ENCODE peak calls at places on chromosomes 11 and 22, in eight cellular contexts. V is lower lobe of right lung; S is heart left ventricle; Q is WERI-Rb-1; Y is tibial nerve; L is neural progenitor cell; U is naive thymus-derived CD4-positive, alpha-beta T cell; M is breast epithelium. T is an unnamed sample. For H3K36me3 and H3K27me3, the result is how much of the 10 kb centered on the place peaks cover.

GRCh38 chr11:28110839-28111235 is 2.6 kb downstream of the METTL15 start:
- DNase-seq in V (no peak), S (no peak), Q (no peak), Y (no peak), L (no peak), U (no peak), M (no peak), T (peak)

GRCh38 chr11:35852056-35852455 is 91.8 kb upstream of the LDLRAD3 start:
- DNase-seq in V (no peak), S (peak), Q (peak), Y (peak), L (no peak), U (no peak), M (no peak), T (no peak)

GRCh38 chr22:49212002-49212401 is 615.7 kb downstream of the BRD1 start:
- DNase-seq in V (peak), S (no peak), Q (no peak), Y (no peak), L (no peak), U (no peak), M (no peak), T (no peak)

GRCh38 chr11:8681837-8682218 is 637 bp downstream of the TRIM66 start:
- DNase-seq in V (no peak), S (no peak), Q (no peak), Y (no peak), L (no peak), U (no peak), M (no peak), T (peak)

GRCh38 chr22:33057363-33057995 is 702 bp downstream of the SYN3 start:
- DNase-seq in V (no peak), S (no peak), Q (no peak), Y (no peak), L (peak), U (no peak), M (no peak), T (no peak)

GRCh38 chr11:67644472-67645418 is 5.2 kb upstream of the TBX10 start:
- DNase-seq in V (no peak), S (no peak), Q (no peak), Y (no peak), L (no peak), U (no peak), M (no peak), T (no peak)

GRCh38 chr22:20312396-20313191 is 7.3 kb downstream of the DGCR6L start:
- DNase-seq in V (peak), S (no peak), Q (no peak), Y (no peak), L (peak), U (no peak), M (peak), T (no peak)

GRCh38 chr11:3178349-3178748 is 13.2 kb upstream of the OSBPL5 start:
- DNase-seq in V (no peak), S (no peak), Q (no peak), Y (no peak), L (no peak), U (no peak), M (no peak), T (peak)

GRCh38 chr11:78542007-78542406 is 32.7 kb downstream of the NARS2 start:
- DNase-seq in V (no peak), S (no peak), Q (no peak), Y (no peak), L (no peak), U (no peak), M (no peak), T (no peak)

GRCh38 chr22:48934446-48934845 is 893.2 kb downstream of the BRD1 start:
- DNase-seq in V (no peak), S (no peak), Q (no peak), Y (no peak), L (no peak), U (no peak), M (no peak), T (no peak)

GRCh38 chr11:35794850-35795249 is 132.3 kb downstream of the TRIM44 start:
- DNase-seq in V (no peak), S (no peak), Q (no peak), Y (no peak), L (no peak), U (no peak), M (no peak), T (peak)

GRCh38 chr11:46248270-46249102 is 29.0 kb upstream of the CREB3L1 start:
- DNase-seq in V (no peak), S (no peak), Q (no peak), Y (no peak), L (no peak), U (no peak), M (no peak), T (peak)

GRCh38 chr11:46435679-46436078 is 44.1 kb upstream of the CHRM4 start:
- DNase-seq in V (no peak), S (no peak), Q (no peak), Y (no peak), L (no peak), U (no peak), M (no peak), T (no peak)

GRCh38 chr22:19897726-19898515 is 43.2 kb upstream of the GNB1L start:
- DNase-seq in V (no peak), S (no peak), Q (no peak), Y (no peak), L (no peak), U (no peak), M (no peak), T (no peak)

GRCh38 chr11:117220999-117221774 is 10.7 kb downstream of the PCSK7 start:
- DNase-seq in V (no peak), S (peak), Q (no peak), Y (no peak), L (no peak), U (no peak), M (peak), T (no peak)

GRCh38 chr22:23240639-23241389 is 60.5 kb downstream of the BCR start:
- DNase-seq in V (no peak), S (no peak), Q (peak), Y (no peak), L (peak), U (no peak), M (no peak), T (peak)

GRCh38 chr11:132115454-132115853 is 745.0 kb downstream of the NTM start:
- DNase-seq in V (no peak), S (no peak), Q (no peak), Y (no peak), L (no peak), U (no peak), M (no peak), T (peak)

GRCh38 chr11:95686265-95686664 is 103.3 kb downstream of the FAM76B start:
- DNase-seq in V (no peak), S (no peak), Q (no peak), Y (no peak), L (no peak), U (no peak), M (no peak), T (no peak)

GRCh38 chr22:28514314-28514713 is 165.3 kb downstream of the TTC28 start:
- DNase-seq in V (no peak), S (no peak), Q (no peak), Y (peak), L (no peak), U (no peak), M (no peak), T (no peak)

GRCh38 chr11:66932543-66932942 is 25.6 kb downstream of the PC start:
- DNase-seq in V (no peak), S (no peak), Q (no peak), Y (no peak), L (no peak), U (no peak), M (no peak), T (no peak)

GRCh38 chr11:131145806-131146205 is 224.6 kb upstream of the NTM start:
- DNase-seq in V (no peak), S (no peak), Q (peak), Y (no peak), L (no peak), U (no peak), M (no peak), T (no peak)

GRCh38 chr11:134630896-134631295 is 218.9 kb upstream of the B3GAT1 start:
- DNase-seq in V (no peak), S (no peak), Q (no peak), Y (no peak), L (no peak), U (no peak), M (no peak), T (no peak)

GRCh38 chr22:19559324-19559811 is 35.2 kb upstream of the CLDN5 start:
- DNase-seq in V (no peak), S (no peak), Q (no peak), Y (no peak), L (no peak), U (no peak), M (no peak), T (peak)

GRCh38 chr22:22480940-22481339 is 27.6 kb downstream of the ZNF280B start:
- DNase-seq in V (no peak), S (no peak), Q (no peak), Y (no peak), L (no peak), U (no peak), M (no peak), T (no peak)

GRCh38 chr11:78202733-78203167 is 14.0 kb downstream of the USP35 start:
- DNase-seq in V (peak), S (no peak), Q (no peak), Y (no peak), L (no peak), U (peak), M (no peak), T (no peak)

GRCh38 chr11:12167098-12167999 is 57.0 kb downstream of the MICAL2 start:
- DNase-seq in V (no peak), S (peak), Q (no peak), Y (no peak), L (no peak), U (no peak), M (no peak), T (peak)

DNA sequence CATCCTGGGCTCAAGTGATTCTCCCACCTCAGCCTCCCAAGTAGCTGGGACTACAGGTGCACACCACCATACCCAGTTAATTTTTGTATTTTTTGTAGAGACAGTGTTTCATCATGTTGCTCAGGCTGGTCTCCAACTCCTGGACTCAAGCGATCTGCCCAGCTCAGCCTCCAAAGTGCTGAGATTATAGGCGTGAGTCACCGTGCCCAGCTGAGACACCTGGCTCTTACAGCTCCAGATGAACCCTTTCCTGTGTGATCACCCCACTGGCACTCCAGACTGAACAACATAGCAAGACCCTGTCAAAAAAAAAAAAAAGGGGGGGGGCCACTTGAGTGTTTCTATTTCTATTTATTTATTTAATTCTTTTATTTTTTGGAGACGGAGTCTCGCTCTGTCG is 1.0 kb upstream of the ADSL start:
- DNase-seq in V (no peak), S (no peak), Q (no peak), Y (no peak), L (no peak), U (no peak), M (no peak), T (peak)
- H3K4me3 ChIP-seq in V (peak), S (peak), Q (peak), Y (peak), L (peak), U (no peak), M (peak), T (no peak)

GRCh38 chr22:46352276-46352675 is 16.8 kb downstream of the TRMU start:
- DNase-seq in V (peak), S (no peak), Q (no peak), Y (no peak), L (no peak), U (no peak), M (no peak), T (no peak)
- H3K36me3 ChIP-seq in V (half or more), S (half or more), Q (half or more), Y (under half), L (under half), U (half or more), M (under half), T (half or more)

DNA sequence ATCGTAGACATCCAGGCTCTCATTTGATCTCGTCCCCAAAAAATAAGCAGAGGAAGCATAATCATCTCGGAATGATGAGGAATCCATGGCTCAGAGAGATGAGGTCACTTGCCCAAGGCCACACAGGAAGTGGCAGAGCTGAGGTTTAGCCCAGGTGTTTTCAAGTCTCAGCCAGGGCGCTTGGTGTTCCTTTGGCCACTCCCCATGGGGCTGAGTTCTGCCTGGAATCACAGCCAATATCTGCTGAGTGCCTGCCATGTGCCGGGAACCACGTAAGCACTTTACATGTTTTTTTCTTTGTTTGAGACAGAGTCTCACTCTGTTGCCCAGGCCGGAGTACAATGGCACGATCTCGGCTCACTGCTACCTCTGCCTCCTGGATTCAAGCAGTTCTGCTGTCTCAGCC is 29.5 kb upstream of the MYH9 start:
- DNase-seq in V (peak), S (no peak), Q (no peak), Y (no peak), L (no peak), U (no peak), M (peak), T (peak)
- H3K27me3 ChIP-seq in V (under half), S (under half), Q (under half), Y (under half), L (under half), U (under half), M (under half), T (under half)

GRCh38 chr22:24290459-24290858 is 19.8 kb downstream of the SPECC1L start:
- DNase-seq in V (no peak), S (no peak), Q (no peak), Y (no peak), L (no peak), U (no peak), M (no peak), T (no peak)

GRCh38 chr22:24285245-24285644 is 14.6 kb downstream of the SPECC1L start:
- DNase-seq in V (no peak), S (no peak), Q (no peak), Y (no peak), L (no peak), U (no peak), M (no peak), T (no peak)

GRCh38 chr22:24291538-24292201 is 21.0 kb downstream of the SPECC1L start:
- DNase-seq in V (no peak), S (no peak), Q (no peak), Y (no peak), L (no peak), U (no peak), M (no peak), T (no peak)

GRCh38 chr22:24289781-24290181 is 19.1 kb downstream of the SPECC1L start:
- DNase-seq in V (no peak), S (no peak), Q (peak), Y (no peak), L (peak), U (no peak), M (no peak), T (no peak)

DNA sequence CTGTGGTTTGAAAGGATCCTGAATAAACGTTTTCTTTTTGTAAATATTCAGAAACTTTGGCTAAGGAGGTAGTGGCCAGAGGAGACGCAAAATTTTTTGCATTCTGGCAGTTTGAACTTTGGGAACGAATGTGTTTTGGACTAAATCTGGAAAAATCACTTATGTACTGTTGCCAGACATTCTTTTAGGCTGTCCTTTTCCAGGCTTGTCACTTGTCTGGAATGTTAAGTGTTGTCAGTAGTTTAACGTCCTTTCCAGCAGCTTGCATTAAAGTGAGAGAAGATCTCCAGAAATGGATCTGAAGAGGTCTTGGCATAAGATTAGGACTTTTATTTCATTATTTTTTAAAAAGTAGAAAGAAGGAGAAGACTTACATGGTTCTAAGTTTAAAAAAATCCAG is 18.5 kb downstream of the SPECC1L start:
- DNase-seq in V (no peak), S (no peak), Q (no peak), Y (no peak), L (no peak), U (no peak), M (no peak), T (peak)
- H3K4me3 ChIP-seq in V (no peak), S (peak), Q (no peak), Y (no peak), L (no peak), U (no peak), M (no peak), T (no peak)

DNA sequence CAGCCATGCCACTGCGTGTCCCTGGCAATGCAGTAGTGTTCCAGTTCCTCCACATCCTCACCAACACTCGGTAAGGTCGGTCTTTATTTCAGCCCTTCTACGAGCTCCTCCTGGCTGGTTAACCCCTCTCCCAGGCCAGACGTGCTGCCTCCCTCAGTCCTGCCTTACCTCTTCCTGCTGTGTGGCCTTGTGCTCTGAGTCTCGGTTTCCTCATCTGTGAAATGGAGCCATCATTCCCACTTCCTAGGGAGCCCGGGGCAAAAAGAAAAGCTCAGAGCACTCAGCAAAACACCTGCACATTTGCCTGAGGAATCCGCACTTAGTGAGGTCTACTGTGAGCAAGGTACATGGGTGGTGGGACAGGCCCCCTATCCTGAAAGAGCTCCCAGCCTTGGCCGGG is 9.8 kb downstream of the TP53I11 start:
- DNase-seq in V (no peak), S (no peak), Q (no peak), Y (no peak), L (no peak), U (no peak), M (no peak), T (no peak)
- H3K36me3 ChIP-seq in V (under half), S (under half), Q (half or more), Y (under half), L (under half), U (under half), M (under half), T (under half)

DNA sequence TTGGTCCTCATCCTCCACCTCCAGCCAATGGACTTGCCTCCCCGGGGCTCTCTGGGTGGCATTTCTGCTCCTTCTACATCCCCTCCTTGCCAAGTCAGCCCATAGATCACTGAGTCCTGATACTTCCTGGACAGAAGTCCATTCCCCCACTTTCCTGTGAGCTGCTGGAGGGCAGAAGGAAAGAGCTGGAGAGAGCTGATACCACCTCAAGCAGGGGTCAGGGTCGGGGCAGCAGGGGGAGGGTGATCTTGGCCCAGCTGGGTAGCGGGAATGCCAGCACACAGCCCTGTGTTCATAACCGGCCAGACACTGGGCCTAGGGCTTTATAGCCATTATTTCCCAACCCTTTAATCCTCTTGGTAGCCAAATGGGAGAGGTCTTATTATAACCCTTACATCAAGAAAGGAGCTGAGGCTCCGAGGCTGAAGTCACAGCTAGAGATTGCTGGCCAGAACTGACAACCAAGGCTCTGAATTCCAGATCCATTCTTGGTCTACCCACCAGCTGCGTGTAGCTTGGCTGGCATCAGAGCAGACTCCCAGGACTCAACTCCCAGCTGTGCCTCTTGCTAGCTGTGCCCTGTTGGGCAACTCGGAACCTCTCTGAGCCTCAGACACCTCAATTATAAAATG is 39.9 kb downstream of the CD6 start:
- DNase-seq in V (no peak), S (no peak), Q (no peak), Y (no peak), L (no peak), U (no peak), M (no peak), T (no peak)
- H3K27me3 ChIP-seq in V (under half), S (under half), Q (half or more), Y (under half), L (half or more), U (under half), M (under half), T (under half)

T was measured in bronchial epithelial cell.